ENCODE peak calls at places on chromosome 21, in five cellular contexts. Q is brain microvascular endothelial cell, X is tibial artery, V is spleen, A is heart left ventricle. T is an unnamed sample.

GRCh38 chr21:41678944-41679343 is 87.9 kb downstream of the RIPK4 start:
- DNase-seq in Q (peak; percentile 95), V (peak; percentile 81), A (peak; percentile 95), X (peak; percentile 88), T (peak; percentile 74)

GRCh38 chr21:38753114-38754100 is 52.3 kb upstream of the ETS2 start:
- DNase-seq in V (no peak), X (no peak), A (no peak), Q (no peak), T (no peak)

GRCh38 chr21:45286671-45287437 is 841 bp downstream of the POFUT2 start:
- DNase-seq in V (peak; percentile 82), A (no peak), Q (no peak), X (peak; percentile 21), T (no peak)

GRCh38 chr21:14607262-14607661 is 61.1 kb upstream of the SAMSN1 start:
- DNase-seq in X (no peak), Q (no peak), A (no peak), V (no peak), T (no peak)

GRCh38 chr21:44376606-44377005 is 23.2 kb downstream of the TRPM2 start:
- DNase-seq in Q (no peak), A (no peak), V (no peak), X (no peak), T (no peak)

GRCh38 chr21:45551816-45552695 is 9.8 kb upstream of the SLC19A1 start:
- DNase-seq in X (no peak), Q (no peak), A (no peak), V (peak; percentile 81), T (no peak)

GRCh38 chr21:39120876-39121599 is 62.2 kb downstream of the PSMG1 start:
- DNase-seq in Q (no peak), A (no peak), V (no peak), X (no peak), T (no peak)

GRCh38 chr21:23986214-23986613 is 1621.1 kb downstream of the MRPL39 start:
- DNase-seq in X (no peak), A (no peak), V (no peak), Q (no peak), T (no peak)

GRCh38 chr21:41759214-41759840 is 7.5 kb downstream of the RIPK4 start:
- DNase-seq in Q (no peak), A (no peak), V (peak; percentile 39), X (no peak), T (no peak)

GRCh38 chr21:44780140-44780508 is 21.5 kb downstream of the UBE2G2 start:
- DNase-seq in A (no peak), X (no peak), Q (no peak), V (no peak), T (no peak)

GRCh38 chr21:34075760-34076159 is 2.4 kb downstream of the MRPS6 start:
- DNase-seq in X (no peak), A (no peak), V (no peak), Q (no peak), T (no peak)

GRCh38 chr21:39006653-39007417 is 176.4 kb downstream of the PSMG1 start:
- DNase-seq in V (no peak), X (peak; percentile 86), A (peak; percentile 89), Q (no peak), T (peak; percentile 48)

GRCh38 chr21:26962516-26963305 is 4.2 kb downstream of the ADAMTS5 start:
- DNase-seq in V (no peak), A (no peak), Q (no peak), X (no peak), T (no peak)

GRCh38 chr21:16419188-16419874 is 689.5 kb downstream of the USP25 start:
- DNase-seq in A (peak; percentile 90), V (no peak), Q (peak; percentile 84), X (peak; percentile 77), T (peak; percentile 47)

GRCh38 chr21:16851054-16851453 is 661.8 kb upstream of the CXADR start:
- DNase-seq in X (no peak), A (no peak), V (no peak), Q (no peak), T (no peak)

GRCh38 chr21:8990326-8991087 is 1530.9 kb upstream of the TPTE start:
- DNase-seq in Q (no peak), V (no peak), X (no peak), A (no peak), T (no peak)

GRCh38 chr21:15592271-15592860 is 137.4 kb upstream of the USP25 start:
- DNase-seq in A (no peak), Q (peak; percentile 37), V (no peak), X (no peak), T (no peak)

GRCh38 chr21:40844935-40845334 is 2.0 kb downstream of the DSCAM start:
- DNase-seq in X (no peak), A (no peak), V (no peak), Q (no peak), T (no peak)

GRCh38 chr21:42781981-42782722 is 97.2 kb downstream of the WDR4 start:
- DNase-seq in A (no peak), Q (no peak), X (no peak), V (peak; percentile 74), T (no peak)

GRCh38 chr21:42782723-42783247 is 96.6 kb downstream of the WDR4 start:
- DNase-seq in V (peak; percentile 77), Q (no peak), A (no peak), X (no peak), T (no peak)

GRCh38 chr21:42784896-42785451 is 94.4 kb downstream of the WDR4 start:
- DNase-seq in A (no peak), X (no peak), V (no peak), Q (no peak), T (no peak)

GRCh38 chr21:42785666-42786427 is 93.5 kb downstream of the WDR4 start:
- DNase-seq in X (no peak), Q (no peak), V (peak; percentile 65), A (no peak), T (no peak)

GRCh38 chr21:42784276-42784675 is 95.1 kb downstream of the WDR4 start:
- DNase-seq in A (no peak), Q (no peak), X (peak; percentile 40), V (peak; percentile 87), T (no peak)
- H3K27ac ChIP-seq in A (peak overlapping the region; percentile 90), Q (no peak overlapping the region), X (no peak overlapping the region), V (peak overlapping the region; percentile 91), T (peak overlapping the region; percentile 38)

GRCh38 chr21:35398366-35398982 is 349.4 kb upstream of the RUNX1 start:
- DNase-seq in V (no peak), X (no peak), A (no peak), Q (no peak), T (no peak)
- H3K27ac ChIP-seq in V (no peak overlapping the region), X (no peak overlapping the region), A (no peak overlapping the region), Q (no peak overlapping the region), T (no peak overlapping the region)

DNA sequence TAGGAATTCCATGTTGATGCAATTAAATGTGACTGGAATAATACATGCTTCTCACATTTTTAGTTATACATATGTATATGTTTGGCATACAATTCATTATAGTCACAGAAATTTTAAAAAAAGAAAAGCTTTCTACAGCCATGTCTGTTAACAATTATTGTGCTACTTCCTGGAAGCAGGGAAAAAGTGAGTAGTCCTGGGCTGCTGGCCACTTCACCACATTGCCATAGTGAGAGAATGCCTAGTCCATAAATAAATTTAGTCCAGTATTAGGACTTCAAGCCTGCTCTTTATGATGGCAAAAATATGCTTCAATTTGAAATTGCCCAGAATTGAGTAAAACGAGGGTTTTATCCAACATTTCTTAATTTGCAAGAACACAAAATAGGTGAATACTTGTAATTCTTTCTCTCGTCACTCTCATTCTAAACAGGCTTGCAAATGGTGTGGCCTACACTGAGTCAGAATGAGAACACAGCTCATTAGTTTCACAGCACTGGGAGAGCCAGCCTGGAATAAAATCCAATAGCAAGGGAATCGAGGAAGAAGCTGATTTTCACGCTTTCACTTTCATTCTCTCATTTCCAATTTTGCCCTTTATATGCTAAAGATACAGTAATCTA is 537.6 kb downstream of the LTN1 start:
- DNase-seq in X (no peak), V (no peak), A (no peak), Q (no peak), T (no peak)
- H3K27ac ChIP-seq in X (no peak overlapping the region), V (no peak overlapping the region), A (no peak overlapping the region), Q (no peak overlapping the region), T (no peak overlapping the region)

GRCh38 chr21:36704958-36705678 is 6.2 kb downstream of the SIM2 start:
- DNase-seq in A (no peak), V (no peak), X (no peak), Q (no peak), T (no peak)

GRCh38 chr21:36706951-36707762 is 8.2 kb downstream of the SIM2 start:
- DNase-seq in V (no peak), X (no peak), Q (no peak), A (no peak), T (no peak)

GRCh38 chr21:36707763-36708511 is 9.0 kb downstream of the SIM2 start:
- DNase-seq in Q (no peak), A (no peak), X (no peak), V (no peak), T (no peak)

GRCh38 chr21:36705679-36706481 is 7.0 kb downstream of the SIM2 start:
- DNase-seq in Q (no peak), V (no peak), A (no peak), X (no peak), T (no peak)

DNA sequence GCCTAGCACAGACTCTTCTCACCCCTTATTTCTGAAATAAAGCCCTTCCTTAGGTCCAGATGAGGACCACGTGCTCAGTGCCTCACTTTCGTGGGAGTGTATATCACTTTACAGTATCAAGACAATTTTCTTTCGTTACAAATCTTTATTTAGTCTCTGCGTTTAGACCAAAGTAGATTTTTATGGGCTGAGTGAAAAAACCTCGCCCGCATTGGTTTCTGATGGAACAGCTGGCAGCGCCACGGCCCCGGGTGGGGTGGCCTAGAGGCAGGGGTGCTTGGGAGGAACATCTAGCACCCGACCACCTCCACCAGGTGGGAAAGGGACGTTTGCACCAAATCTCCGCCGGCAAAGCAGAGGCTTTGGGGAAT is 7.6 kb downstream of the SIM2 start:
- DNase-seq in V (peak; percentile 14), A (no peak), X (no peak), Q (no peak), T (no peak)
- H3K27ac ChIP-seq in V (no peak overlapping the region), A (no peak overlapping the region), X (no peak overlapping the region), Q (no peak overlapping the region), T (no peak overlapping the region)

T was measured in thoracic aorta.